ENCODE peak calls at places on chromosome 9, in five cellular contexts. Y is DND-41, R is hepatocyte, T is ovary, P is colonic mucosa. V is an unnamed sample.

GRCh38 chr9:126956929-126957686 is 42.5 kb downstream of the RALGPS1 start:
- DNase-seq in Y (no peak), R (peak; percentile 56), T (no peak), P (no peak), V (no peak)

GRCh38 chr9:114588671-114589526 is 1.3 kb downstream of the ATP6V1G1 start:
- DNase-seq in Y (no peak), R (peak; percentile 45), T (no peak), P (no peak), V (no peak)

GRCh38 chr9:136529516-136530471 is 16.1 kb downstream of the NOTCH1 start:
- DNase-seq in Y (peak; percentile 75), R (no peak), T (no peak), P (peak; percentile 56), V (no peak)

GRCh38 chr9:7097785-7098420 is 340.1 kb downstream of the KDM4C start:
- DNase-seq in Y (no peak), R (no peak), T (no peak), P (no peak), V (no peak)

GRCh38 chr9:78692871-78693270 is 395.9 kb downstream of the PSAT1 start:
- DNase-seq in Y (no peak), R (no peak), T (no peak), P (no peak), V (no peak)

GRCh38 chr9:110842169-110842568 is 173.6 kb downstream of the MUSK start:
- DNase-seq in Y (no peak), R (peak; percentile 15), T (no peak), P (no peak), V (no peak)

GRCh38 chr9:78369644-78370219 is 72.8 kb downstream of the PSAT1 start:
- DNase-seq in Y (peak; percentile 54), R (peak; percentile 84), T (peak; percentile 87), P (peak; percentile 65), V (peak; percentile 71)

GRCh38 chr9:137318976-137319375 is 16.9 kb upstream of the NRARP start:
- DNase-seq in Y (no peak), R (peak; percentile 20), T (peak; percentile 37), P (no peak), V (peak; percentile 25)

GRCh38 chr9:3863114-3863528 is 337.3 kb upstream of the RFX3 start:
- DNase-seq in Y (no peak), R (no peak), T (no peak), P (no peak), V (no peak)

GRCh38 chr9:133768859-133769510 is 30.8 kb upstream of the SARDH start:
- DNase-seq in Y (peak; percentile 17), R (peak; percentile 42), T (peak; percentile 31), P (no peak), V (peak; percentile 21)

GRCh38 chr9:89791754-89792153 is 186.9 kb downstream of the GADD45G start:
- DNase-seq in Y (no peak), R (no peak), T (no peak), P (no peak), V (no peak)

GRCh38 chr9:6567140-6567591 is 78.4 kb downstream of the GLDC start:
- DNase-seq in Y (no peak), R (no peak), T (no peak), P (no peak), V (no peak)

GRCh38 chr9:100598641-100599145 is 20.8 kb downstream of the CAVIN4 start:
- DNase-seq in Y (no peak), R (peak; percentile 94), T (peak; percentile 89), P (peak; percentile 91), V (peak; percentile 88)

GRCh38 chr9:37618817-37619216 is 26.4 kb upstream of the TOMM5 start:
- DNase-seq in Y (no peak), R (peak; percentile 21), T (no peak), P (no peak), V (no peak)

DNA sequence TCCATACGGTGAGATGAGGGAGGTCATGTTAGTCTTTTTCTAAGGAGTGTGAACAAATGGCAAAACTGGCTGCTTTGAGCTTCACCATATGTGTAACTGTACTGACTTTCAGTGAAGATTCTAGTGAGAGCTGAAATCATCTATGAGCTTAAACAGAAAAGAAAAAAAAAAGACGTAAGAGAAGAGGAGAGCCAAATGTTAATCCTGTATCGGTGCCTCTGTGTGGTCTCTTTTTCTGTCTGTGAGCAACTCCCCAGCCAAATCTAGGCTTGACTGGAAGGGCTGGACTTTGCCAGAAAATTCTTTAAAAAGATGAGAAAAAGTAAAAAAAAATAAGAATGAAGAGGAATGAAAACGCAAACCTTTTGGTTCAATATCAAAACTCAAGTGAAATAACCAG is 209.7 kb upstream of the TUT7 start:
- DNase-seq in Y (no peak), R (no peak), T (no peak), P (no peak), V (no peak)
- H3K4me1 ChIP-seq in Y (no peaks in the 10 kb centered on the region), R (peaks cover 6% of the 10 kb centered on the region), T (no peaks in the 10 kb centered on the region), P (no peaks in the 10 kb centered on the region), V (no peaks in the 10 kb centered on the region)

DNA sequence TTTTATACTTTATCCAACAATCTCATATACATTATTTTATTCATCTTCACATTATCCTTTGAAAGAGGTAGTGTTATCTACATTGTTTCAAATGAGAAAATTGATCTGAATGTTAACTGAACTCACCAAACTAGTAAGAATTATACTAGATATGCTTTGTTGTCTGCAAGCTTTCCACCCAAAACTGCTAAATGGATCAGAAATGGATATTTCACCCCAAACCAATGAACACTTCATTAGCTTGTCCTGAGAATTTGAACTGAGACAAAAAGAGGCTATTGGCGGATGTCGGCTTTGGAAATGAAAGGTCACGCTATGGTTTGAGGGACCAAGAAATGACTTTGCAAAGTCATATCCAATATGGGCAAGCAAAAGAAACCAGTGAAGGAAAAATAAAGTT is 201.9 kb upstream of the TRPM3 start:
- DNase-seq in Y (no peak), R (no peak), T (no peak), P (no peak), V (no peak)
- H3K4me1 ChIP-seq in Y (no peaks in the 10 kb centered on the region), R (no peaks in the 10 kb centered on the region), T (no peaks in the 10 kb centered on the region), P (no peaks in the 10 kb centered on the region), V (no peaks in the 10 kb centered on the region)

GRCh38 chr9:134930404-134930803 is 12.7 kb upstream of the FCN1 start:
- DNase-seq in Y (no peak), R (no peak), T (no peak), P (no peak), V (no peak)
- H3K4me1 ChIP-seq in Y (no peaks in the 10 kb centered on the region), R (no peaks in the 10 kb centered on the region), T (peaks cover 7% of the 10 kb centered on the region), P (no peaks in the 10 kb centered on the region), V (no peaks in the 10 kb centered on the region)

DNA sequence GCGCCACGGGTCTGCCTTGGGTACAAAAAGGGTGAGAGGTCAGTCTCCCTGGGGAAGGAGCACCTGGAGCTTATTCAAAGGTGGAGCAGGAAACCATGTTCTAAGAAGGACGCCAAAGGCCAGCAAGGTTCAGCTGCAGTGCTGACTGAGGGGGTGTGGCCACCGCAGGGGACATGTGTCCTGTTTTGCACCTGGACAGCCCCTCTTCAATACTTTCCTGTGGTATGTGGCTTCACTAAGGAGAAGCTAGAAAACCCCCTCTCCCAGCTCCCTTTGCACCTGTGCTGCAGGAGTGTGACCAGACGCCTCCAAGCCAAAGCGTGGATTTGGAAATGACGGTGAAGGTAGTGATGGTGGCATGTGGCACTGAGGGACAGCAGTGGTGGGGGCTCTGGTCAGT is 23.6 kb downstream of the TRIM14 start:
- DNase-seq in Y (no peak), R (no peak), T (no peak), P (no peak), V (no peak)
- H3K4me1 ChIP-seq in Y (peaks cover under 1% of the 10 kb centered on the region), R (peaks cover 5% of the 10 kb centered on the region), T (no peaks in the 10 kb centered on the region), P (peaks cover 6% of the 10 kb centered on the region), V (peaks cover 4% of the 10 kb centered on the region)

DNA sequence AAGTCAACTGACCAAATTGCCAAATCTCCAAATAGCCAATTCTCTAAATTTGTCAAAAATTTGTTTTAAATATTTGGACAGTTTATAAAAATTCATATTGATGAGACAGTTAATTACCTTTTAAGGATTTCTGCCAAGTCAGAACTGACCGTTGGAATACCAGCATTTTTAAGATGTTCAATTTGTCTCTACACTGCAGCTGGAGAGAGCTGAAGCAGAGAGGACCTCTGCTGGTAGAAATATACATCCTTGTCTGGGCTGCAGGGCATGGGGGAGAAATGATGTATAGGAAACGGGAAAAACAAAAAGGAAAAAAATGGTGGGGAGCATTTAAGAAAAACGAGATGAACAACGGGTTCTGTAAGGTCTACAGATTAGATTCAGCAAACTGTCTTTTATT is 16.8 kb downstream of the NR6A1 start:
- DNase-seq in Y (no peak), R (no peak), T (no peak), P (no peak), V (no peak)
- H3K4me1 ChIP-seq in Y (no peaks in the 10 kb centered on the region), R (peaks cover 13% of the 10 kb centered on the region), T (no peaks in the 10 kb centered on the region), P (no peaks in the 10 kb centered on the region), V (no peaks in the 10 kb centered on the region)

DNA sequence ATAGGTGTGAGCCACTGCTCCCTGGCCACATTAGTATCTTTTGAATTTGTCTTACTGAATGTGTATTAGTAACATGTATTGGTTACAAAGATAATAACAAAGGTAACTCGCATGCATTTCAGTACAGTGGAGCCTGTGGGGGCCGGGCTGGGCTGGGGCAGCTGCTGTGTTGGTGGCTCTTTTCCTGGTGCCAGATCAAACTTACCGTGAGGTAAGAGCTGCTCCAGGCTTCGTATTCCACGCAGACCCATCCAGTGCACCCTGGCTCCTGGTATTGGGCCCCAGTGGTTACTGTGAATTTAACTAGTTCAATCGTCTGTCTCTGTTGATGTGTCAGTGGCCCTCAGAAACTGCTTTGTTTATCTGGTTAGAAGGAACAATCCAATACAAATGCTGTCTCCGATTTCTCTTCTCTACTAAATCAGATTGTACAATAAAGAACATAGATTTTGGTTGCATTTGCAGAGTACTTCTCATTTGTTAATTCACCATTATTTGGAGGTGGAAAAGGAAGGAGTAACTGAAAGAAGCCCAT is 15.6 kb downstream of the PRRC2B start:
- DNase-seq in Y (no peak), R (no peak), T (no peak), P (no peak), V (no peak)
- H3K4me1 ChIP-seq in Y (peaks cover 6% of the 10 kb centered on the region), R (peaks cover 57% of the 10 kb centered on the region), T (peaks cover 50% of the 10 kb centered on the region), P (peaks cover 32% of the 10 kb centered on the region), V (peaks cover 66% of the 10 kb centered on the region)

DNA sequence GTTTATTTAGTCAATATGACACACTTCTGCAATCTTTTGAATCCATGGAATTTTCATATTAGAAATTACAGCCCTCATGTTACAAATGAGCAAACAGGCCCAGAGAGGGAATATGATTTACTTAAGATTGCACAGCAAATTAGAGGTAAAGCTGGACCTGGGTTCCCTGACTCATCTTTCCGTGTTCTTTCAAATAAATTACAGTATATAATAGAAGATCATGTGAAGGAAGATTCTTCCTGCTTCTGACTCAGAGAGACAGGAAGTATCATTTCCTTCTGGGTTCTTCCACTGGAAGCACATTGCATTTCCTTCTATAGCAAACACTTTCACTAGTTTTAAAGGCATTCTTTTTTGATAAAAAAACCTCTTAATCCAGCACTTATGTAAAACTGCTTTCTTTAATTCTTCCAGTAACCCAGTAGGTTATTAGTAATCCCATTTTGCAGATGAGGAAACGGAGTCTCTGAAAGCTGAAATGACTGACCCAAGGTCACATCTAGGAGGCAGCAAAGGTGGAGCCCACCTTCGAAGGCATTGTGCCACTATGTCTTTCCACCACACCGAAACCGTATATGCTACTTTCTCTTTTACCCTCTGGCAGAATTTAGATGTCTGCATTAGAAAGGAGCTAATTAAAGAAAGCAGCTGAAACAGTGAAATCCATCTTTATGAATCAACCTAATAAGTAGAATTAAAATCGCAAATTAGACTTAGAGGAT is 566.7 kb upstream of the KLF4 start:
- DNase-seq in Y (no peak), R (no peak), T (no peak), P (no peak), V (no peak)
- H3K4me1 ChIP-seq in Y (no peaks in the 10 kb centered on the region), R (peaks cover 63% of the 10 kb centered on the region), T (peaks cover 18% of the 10 kb centered on the region), P (peaks cover 10% of the 10 kb centered on the region), V (peaks cover 22% of the 10 kb centered on the region)

V was measured in stomach.